ENCODE peak calls at places on chromosomes 4 and X, in ten cellular contexts. J is ovary, Q is GM12864, F is gastrocnemius medialis, R is adipocyte, I is mucosa of descending colon, H is tibial nerve, B is astrocyte of the spinal cord, G is epithelial cell of esophagus, A is fibroblast of lung. M is an unnamed sample.

GRCh38 chr4:1177274-1178141 is 5.1 kb upstream of the SPON2 start:
- DNase-seq in J (no peak), Q (no peak), F (peak; percentile 82), R (no peak), I (peak; percentile 73), H (no peak), B (no peak), G (peak; percentile 77), A (no peak), M (no peak)

GRCh38 chr4:112114452-112114851 is 30.8 kb upstream of the FAM241A start:
- DNase-seq in J (no peak), Q (no peak), F (no peak), R (no peak), I (no peak), H (no peak), B (no peak), G (no peak), A (no peak), M (no peak)

GRCh38 chr4:74311696-74312313 is 3.5 kb downstream of the EPGN start:
- DNase-seq in J (no peak), Q (peak; percentile 42), F (no peak), R (peak; percentile 90), I (no peak), H (no peak), B (peak; percentile 70), G (peak; percentile 77), A (peak; percentile 78), M (peak; percentile 29)

GRCh38 chr4:4613641-4614286 is 71.9 kb upstream of the STX18 start:
- DNase-seq in J (no peak), Q (no peak), F (no peak), R (no peak), I (no peak), H (no peak), B (no peak), G (no peak), A (no peak), M (no peak)

GRCh38 chr4:122747883-122748282 is 15.4 kb downstream of the BBS12 start:
- DNase-seq in J (no peak), Q (no peak), F (no peak), R (peak; percentile 81), I (no peak), H (no peak), B (peak; percentile 63), G (peak; percentile 57), A (peak; percentile 85), M (peak; percentile 73)

GRCh38 chr4:13527983-13528822 is 16.1 kb downstream of the NKX3-2 start:
- DNase-seq in J (no peak), Q (peak; percentile 60), F (no peak), R (no peak), I (no peak), H (no peak), B (no peak), G (peak; percentile 60), A (no peak), M (no peak)

GRCh38 chrX:23383411-23383810 is 48.8 kb downstream of the PTCHD1 start:
- DNase-seq in J (no peak), Q (no peak), F (no peak), R (peak; percentile 9), I (no peak), H (no peak), B (peak; percentile 38), G (peak; percentile 26), A (peak; percentile 49), M (peak; percentile 42)

GRCh38 chr4:174069848-174070330 is 213.6 kb downstream of the FBXO8 start:
- DNase-seq in J (no peak), Q (no peak), F (no peak), R (no peak), I (no peak), H (no peak), B (no peak), G (no peak), A (peak; percentile 33), M (no peak)

GRCh38 chr4:17273047-17273446 is 238.8 kb downstream of the QDPR start:
- DNase-seq in J (no peak), Q (no peak), F (no peak), R (peak; percentile 81), I (no peak), H (no peak), B (no peak), G (no peak), A (peak; percentile 17), M (no peak)

GRCh38 chrX:112147206-112147605 is 64.6 kb upstream of the TRPC5 start:
- DNase-seq in J (no peak), Q (no peak), F (no peak), R (peak; percentile 60), I (no peak), H (no peak), B (no peak), G (peak; percentile 1), A (no peak), M (no peak)

GRCh38 chr4:98352940-98353339 is 91.8 kb downstream of the RAP1GDS1 start:
- DNase-seq in J (no peak), Q (no peak), F (no peak), R (no peak), I (no peak), H (no peak), B (no peak), G (no peak), A (no peak), M (no peak)

GRCh38 chrX:17596546-17597205 is 140.6 kb upstream of the SCML1 start:
- DNase-seq in J (no peak), Q (no peak), F (no peak), R (no peak), I (no peak), H (no peak), B (no peak), G (no peak), A (no peak), M (no peak)

GRCh38 chr4:146633471-146633800 is 5.3 kb upstream of the POU4F2 start:
- DNase-seq in J (no peak), Q (no peak), F (no peak), R (no peak), I (no peak), H (no peak), B (no peak), G (no peak), A (no peak), M (no peak)

GRCh38 chrX:47148946-47149345 is 3.9 kb downstream of the RBM10 start:
- DNase-seq in J (no peak), Q (no peak), F (no peak), R (no peak), I (no peak), H (no peak), B (no peak), G (peak; percentile 44), A (no peak), M (no peak)

GRCh38 chr4:190020790-190021717 is 6.0 kb downstream of the FRG2 start:
- DNase-seq in J (peak; percentile 29), Q (no peak), F (no peak), R (peak; percentile 50), I (no peak), H (no peak), B (peak; percentile 23), G (peak; percentile 63), A (peak; percentile 27), M (no peak)

GRCh38 chr4:1274871-1275270 is 14.8 kb upstream of the MAEA start:
- DNase-seq in J (no peak), Q (no peak), F (no peak), R (no peak), I (no peak), H (no peak), B (no peak), G (no peak), A (no peak), M (no peak)

GRCh38 chr4:27318740-27319139 is 458.1 kb downstream of the STIM2 start:
- DNase-seq in J (no peak), Q (no peak), F (no peak), R (peak; percentile 5), I (no peak), H (no peak), B (peak; percentile 30), G (peak; percentile 36), A (peak; percentile 12), M (peak; percentile 9)

DNA sequence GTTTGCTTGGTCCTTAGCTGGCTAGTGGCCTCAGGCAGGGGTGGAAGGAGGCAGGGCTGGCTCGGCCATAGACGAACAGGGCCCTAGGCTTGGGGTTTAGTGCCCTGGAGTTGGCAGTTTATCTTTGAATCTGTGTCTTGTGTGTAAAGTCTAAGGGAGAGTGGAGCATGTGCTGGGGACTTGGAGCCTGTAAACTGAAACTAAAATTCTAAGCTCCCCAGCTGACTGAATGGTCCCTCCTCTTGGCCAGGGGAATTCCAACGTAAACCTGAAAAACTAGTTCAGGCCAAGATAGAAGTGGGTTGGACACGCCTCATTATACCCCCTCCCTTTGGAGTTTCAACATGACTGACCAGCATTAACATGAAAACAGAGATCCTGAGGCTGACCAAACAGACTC is 46.1 kb upstream of the GPR78 start:
- DNase-seq in J (no peak), Q (peak; percentile 69), F (no peak), R (peak; percentile 70), I (peak; percentile 42), H (no peak), B (peak; percentile 63), G (peak; percentile 91), A (peak; percentile 15), M (no peak)
- H3K4me3 ChIP-seq in J (no peak overlapping the region), Q (no peak overlapping the region), F (no peak overlapping the region), R (no peak overlapping the region), I (no peak overlapping the region), H (no peak overlapping the region), B (no peak overlapping the region), G (no peak overlapping the region), A (no peak overlapping the region), M (no peak overlapping the region)

GRCh38 chr4:143701365-143701764 is 890 bp upstream of the FREM3 start:
- DNase-seq in J (no peak), Q (no peak), F (no peak), R (no peak), I (no peak), H (no peak), B (no peak), G (no peak), A (no peak), M (no peak)
- H3K4me3 ChIP-seq in J (no peak overlapping the region), Q (no peak overlapping the region), F (peak overlapping the region; percentile 55), R (no peak overlapping the region), I (no peak overlapping the region), H (peak overlapping the region; percentile 46), B (no peak overlapping the region), G (no peak overlapping the region), A (no peak overlapping the region), M (no peak overlapping the region)

DNA sequence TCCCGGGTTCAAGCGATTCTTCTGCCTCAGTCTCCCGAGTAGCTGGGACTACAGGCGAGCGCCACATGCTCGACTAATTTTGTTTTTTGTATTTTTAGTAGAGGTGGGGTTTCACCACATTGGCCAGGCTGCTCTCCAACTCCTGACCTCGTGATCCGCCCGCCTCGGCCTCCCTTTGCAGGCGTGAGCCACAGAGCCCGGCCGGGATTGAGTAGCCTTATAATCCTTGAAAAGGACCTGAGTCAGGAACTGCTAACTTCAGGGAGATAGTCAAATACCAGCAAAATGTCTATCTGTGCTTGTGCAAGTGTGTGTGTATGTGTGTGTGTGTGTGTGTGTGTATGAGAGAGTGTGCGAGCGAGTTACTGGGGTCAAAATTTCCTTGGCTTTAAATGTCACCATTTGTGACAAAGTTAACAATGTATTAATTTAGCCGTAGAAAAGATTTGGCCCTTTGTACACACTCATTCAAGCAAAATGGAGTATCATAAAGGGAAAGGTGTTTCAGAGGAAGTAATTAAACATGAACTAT is 1.8 kb upstream of the KDM6A start:
- DNase-seq in J (peak; percentile 33), Q (no peak), F (peak; percentile 13), R (no peak), I (no peak), H (no peak), B (no peak), G (peak; percentile 14), A (peak; percentile 17), M (no peak)
- H3K4me3 ChIP-seq in J (no peak overlapping the region), Q (peak overlapping the region; percentile 79), F (peak overlapping the region; percentile 65), R (peak overlapping the region; percentile 88), I (no peak overlapping the region), H (peak overlapping the region; percentile 89), B (peak overlapping the region; percentile 93), G (peak overlapping the region; percentile 60), A (peak overlapping the region; percentile 78), M (peak overlapping the region; percentile 66)

GRCh38 chr4:76251448-76252270 is at the start of gene FAM47E:
- DNase-seq in J (peak; percentile 50), Q (no peak), F (peak; percentile 85), R (peak; percentile 66), I (peak; percentile 88), H (no peak), B (peak; percentile 46), G (peak; percentile 41), A (peak; percentile 15), M (no peak)
- H3K4me3 ChIP-seq in J (peak within 1 kb of the TSS; percentile 60), Q (no peak within 1 kb of the TSS), F (peak within 1 kb of the TSS; percentile 65), R (peak within 1 kb of the TSS; percentile 83), I (peak within 1 kb of the TSS; percentile 1), H (peak within 1 kb of the TSS; percentile 68), B (peak within 1 kb of the TSS; percentile 38), G (peak within 1 kb of the TSS; percentile 45), A (peak within 1 kb of the TSS; percentile 60), M (peak within 1 kb of the TSS; percentile 55)

M was measured in skeletal muscle cell.